ENCODE peak calls at places on chromosomes 4 and X, in eight cellular contexts. L is nephron progenitor cell, Z is heart left ventricle, F is AG09309, R is cardiac muscle cell, P is endodermal cell, C is ovary, E is kidney epithelial cell. X is an unnamed sample.
A peak's percentile ranks its signal among the peaks of the same experiment; 100 is the strongest.

GRCh38 chrX:15939737-15940136 is 85.1 kb upstream of the AP1S2 start:
- DNase-seq in R (no peak), P (no peak), Z (no peak), C (no peak), E (no peak), F (no peak), L (no peak), X (no peak)

GRCh38 chrX:8805974-8806373 is 4.8 kb upstream of the FAM9A start:
- DNase-seq in Z (no peak), E (no peak), R (no peak), P (no peak), C (no peak), L (no peak), F (no peak), X (no peak)

GRCh38 chr4:186954506-186954905 is 230.8 kb upstream of the FAT1 start:
- DNase-seq in C (no peak), F (no peak), P (no peak), L (no peak), R (no peak), E (no peak), Z (no peak), X (no peak)

GRCh38 chr4:17599826-17600225 is 14.6 kb upstream of the MED28 start:
- DNase-seq in Z (no peak), R (no peak), E (no peak), F (no peak), L (no peak), C (no peak), P (no peak), X (no peak)

GRCh38 chr4:4596720-4597119 is 54.9 kb upstream of the STX18 start:
- DNase-seq in C (no peak), L (no peak), F (no peak), E (no peak), Z (no peak), R (no peak), P (no peak), X (no peak)

GRCh38 chrX:25191403-25191802 is 175.6 kb upstream of the ARX start:
- DNase-seq in L (peak; percentile 10), Z (no peak), P (peak; percentile 70), C (no peak), R (no peak), E (no peak), F (no peak), X (no peak)

GRCh38 chrX:121579016-121579760 is 531.8 kb downstream of the GLUD2 start:
- DNase-seq in L (peak; percentile 12), F (no peak), R (peak; percentile 53), E (no peak), C (no peak), P (no peak), Z (no peak), X (no peak)

GRCh38 chrX:74450803-74451449 is 29.6 kb downstream of the SLC16A2 start:
- DNase-seq in Z (no peak), C (no peak), F (peak; percentile 84), P (no peak), E (peak; percentile 67), R (peak; percentile 91), L (no peak), X (no peak)

GRCh38 chrX:71282514-71283408 is 674 bp upstream of the NONO start:
- DNase-seq in C (no peak), Z (no peak), F (no peak), E (peak; percentile 51), P (no peak), R (no peak), L (peak; percentile 4), X (no peak)

GRCh38 chr4:169854090-169854489 is 96.3 kb upstream of the HPF1 start:
- DNase-seq in E (no peak), C (no peak), P (no peak), L (no peak), R (no peak), F (no peak), Z (no peak), X (no peak)

GRCh38 chr4:165814256-165815010 is 58.6 kb upstream of the TLL1 start:
- DNase-seq in C (no peak), P (no peak), F (no peak), E (no peak), L (no peak), Z (no peak), R (peak; percentile 21), X (no peak)

GRCh38 chrX:94524867-94525266 is 850.9 kb downstream of the FAM133A start:
- DNase-seq in L (no peak), P (peak; percentile 61), R (no peak), C (no peak), Z (no peak), F (no peak), E (no peak), X (no peak)

GRCh38 chrX:103382893-103383292 is 6.6 kb downstream of the BEX3 start:
- DNase-seq in F (no peak), E (no peak), C (no peak), R (no peak), P (no peak), L (no peak), Z (no peak), X (no peak)

GRCh38 chrX:153667281-153667831 is 6.3 kb downstream of the PNCK start:
- DNase-seq in P (peak; percentile 25), C (no peak), E (no peak), Z (no peak), F (no peak), L (no peak), R (no peak), X (no peak)

GRCh38 chr4:73589887-73590801 is 30.1 kb downstream of the RASSF6 start:
- DNase-seq in C (no peak), F (no peak), Z (no peak), P (no peak), R (peak; percentile 47), L (no peak), E (no peak), X (no peak)

GRCh38 chr4:4392501-4393183 is 5.7 kb downstream of the NSG1 start:
- DNase-seq in C (no peak), Z (no peak), P (no peak), F (no peak), L (no peak), E (no peak), R (peak; percentile 66), X (no peak)

GRCh38 chrX:154804957-154805695 is at the start of gene MPP1:
- DNase-seq in R (peak; percentile 85), F (no peak), P (peak; percentile 87), L (peak; percentile 83), Z (peak; percentile 77), E (no peak), C (peak; percentile 71), X (peak; percentile 76)

GRCh38 chr4:179095585-179096228 is 1653.5 kb upstream of the AGA start:
- DNase-seq in F (no peak), R (no peak), C (no peak), Z (no peak), L (peak; percentile 75), E (peak; percentile 7), P (peak; percentile 78), X (no peak)

GRCh38 chr4:20889901-20890300 is 189.6 kb downstream of the PACRGL start:
- DNase-seq in P (no peak), R (no peak), L (no peak), F (no peak), E (no peak), Z (no peak), C (no peak), X (no peak)

GRCh38 chrX:129310000-129310399 is 213.3 kb downstream of the SMARCA1 start:
- DNase-seq in C (no peak), F (no peak), L (no peak), Z (no peak), P (peak; percentile 66), R (no peak), E (no peak), X (no peak)

GRCh38 chr4:69470561-69470960 is 25.1 kb downstream of the UGT2B4 start:
- DNase-seq in Z (no peak), L (no peak), P (no peak), C (no peak), F (no peak), E (no peak), R (peak; percentile 2), X (no peak)
- TF ChIP-seq CTCF in Z (no peak), L (no peak), P (peak; percentile 64), C (no peak), F (no peak), E (no peak), R (no peak), X (peak; percentile 30)

GRCh38 chr4:177499537-177499936 is 57.3 kb upstream of the AGA start:
- DNase-seq in C (no peak), R (no peak), Z (no peak), L (no peak), P (no peak), E (no peak), F (no peak), X (no peak)
- TF ChIP-seq CTCF in C (no peak), R (no peak), Z (no peak), L (no peak), P (no peak), E (no peak), F (no peak), X (no peak)

GRCh38 chr4:119212251-119212963 is at the start of gene USP53:
- DNase-seq in R (peak; percentile 99), Z (peak; percentile 95), F (peak; percentile 87), E (peak; percentile 92), P (peak; percentile 100), L (peak; percentile 99), C (peak; percentile 99), X (peak; percentile 98)

GRCh38 chr4:119209586-119209985 is 2.9 kb upstream of the USP53 start:
- DNase-seq in R (no peak), F (no peak), P (no peak), E (no peak), C (no peak), Z (no peak), L (no peak), X (no peak)

GRCh38 chr4:119211856-119212250 is 660 bp upstream of the USP53 start:
- DNase-seq in L (no peak), F (no peak), P (no peak), E (peak; percentile 26), R (no peak), C (no peak), Z (no peak), X (no peak)

GRCh38 chr4:119210760-119211159 is 1.8 kb upstream of the USP53 start:
- DNase-seq in P (no peak), F (no peak), C (no peak), Z (no peak), R (peak; percentile 51), E (no peak), L (no peak), X (no peak)

GRCh38 chr4:119212964-119213606 is 572 bp downstream of the USP53 start:
- DNase-seq in P (peak; percentile 96), F (peak; percentile 83), C (peak; percentile 84), E (peak; percentile 87), R (peak; percentile 95), L (peak; percentile 82), Z (peak; percentile 86), X (peak; percentile 78)
- TF ChIP-seq CTCF in P (peak; percentile 59), F (peak; percentile 48), C (no peak), E (peak; percentile 47), R (peak; percentile 45), L (no peak), Z (no peak), X (peak; percentile 36)

GRCh38 chr4:122732329-122733026 is at the start of gene BBS12:
- DNase-seq in E (peak; percentile 95), C (peak; percentile 98), F (peak; percentile 99), L (peak; percentile 99), R (peak; percentile 100), Z (peak; percentile 98), P (peak; percentile 100), X (peak; percentile 99)

GRCh38 chr4:122733805-122734155 is 1.3 kb downstream of the BBS12 start:
- DNase-seq in Z (no peak), C (no peak), F (no peak), E (no peak), R (no peak), L (no peak), P (no peak), X (no peak)

GRCh38 chr4:122728781-122729330 is 3.6 kb upstream of the BBS12 start:
- DNase-seq in F (no peak), L (peak; percentile 7), R (peak; percentile 10), P (no peak), Z (no peak), C (no peak), E (no peak), X (no peak)

GRCh38 chr4:122731676-122732075 is 828 bp upstream of the BBS12 start:
- DNase-seq in Z (no peak), L (no peak), F (no peak), P (no peak), C (no peak), E (no peak), R (no peak), X (no peak)
- TF ChIP-seq CTCF in Z (no peak), L (no peak), F (no peak), P (no peak), C (no peak), E (no peak), R (no peak), X (no peak)